ENCODE peak calls at places on chromosomes 7 and 10, in seven cellular contexts. X is T-helper 1 cell; Y is activated CD8-positive, alpha-beta memory T cell treated with anti-CD3 and anti-CD28 coated beads for 48 hours; L is AG09319; G is BJ; H is NCI-H1105 treated with DMSO at 0.1 percent for 48 hours; A is ELR. I is an unnamed sample.

GRCh38 chr10:1515780-1516491 is 221.4 kb downstream of the ADARB2 start:
- DNase-seq in X (no peak), Y (no peak), L (no peak), G (no peak), H (no peak), A (no peak), I (no peak)

GRCh38 chr10:97378933-97379921 is 21.9 kb downstream of the RRP12 start:
- DNase-seq in X (no peak), Y (no peak), L (no peak), G (no peak), H (no peak), A (no peak), I (peak; percentile 24)

GRCh38 chr7:43108255-43109011 is 4.0 kb upstream of the HECW1 start:
- DNase-seq in X (peak; percentile 17), Y (peak; percentile 7), L (no peak), G (no peak), H (peak; percentile 20), A (peak; percentile 69), I (peak; percentile 69)

GRCh38 chr7:93148135-93148534 is at the start of gene SAMD9L:
- DNase-seq in X (no peak), Y (no peak), L (no peak), G (no peak), H (no peak), A (peak; percentile 45), I (peak; percentile 30)

GRCh38 chr10:75987610-75988009 is 556.2 kb downstream of the LRMDA start:
- DNase-seq in X (no peak), Y (no peak), L (peak; percentile 27), G (peak; percentile 2), H (no peak), A (peak; percentile 8), I (peak; percentile 35)

GRCh38 chr7:117875566-117875965 is 2.3 kb upstream of the CTTNBP2 start:
- DNase-seq in X (no peak), Y (no peak), L (no peak), G (no peak), H (no peak), A (no peak), I (peak; percentile 55)

GRCh38 chr10:12782537-12782936 is 219.0 kb downstream of the CCDC3 start:
- DNase-seq in X (no peak), Y (no peak), L (no peak), G (no peak), H (peak; percentile 1), A (peak; percentile 34), I (peak; percentile 54)

GRCh38 chr7:105267244-105267643 is 121.5 kb downstream of the SRPK2 start:
- DNase-seq in X (no peak), Y (no peak), L (no peak), G (no peak), H (no peak), A (no peak), I (no peak)

GRCh38 chr7:36303202-36304098 is 86.2 kb upstream of the ANLN start:
- DNase-seq in X (no peak), Y (no peak), L (peak; percentile 83), G (peak; percentile 87), H (peak; percentile 99), A (peak; percentile 90), I (peak; percentile 98)

GRCh38 chr10:58107506-58107905 is 160.2 kb downstream of the IPMK start:
- DNase-seq in X (no peak), Y (no peak), L (no peak), G (peak; percentile 10), H (no peak), A (peak; percentile 86), I (peak; percentile 45)

GRCh38 chr10:116765549-116766162 is 23.3 kb upstream of the HSPA12A start:
- DNase-seq in X (peak; percentile 30), Y (no peak), L (no peak), G (no peak), H (peak; percentile 0), A (peak; percentile 44), I (no peak)

I was measured in mesenchymal stem cell.